ENCODE peak calls at places on chromosomes 12 and 14, in six cellular contexts. N is A549; X is heart right ventricle; H is CD4-positive, alpha-beta memory T cell; O is substantia nigra; S is pancreas. V is an unnamed sample.

GRCh38 chr12:47504775-47505446 is 200.9 kb downstream of the RPAP3 start:
- DNase-seq in X (no peak), H (no peak), O (no peak), S (no peak), N (no peak), V (no peak)

GRCh38 chr12:114430306-114430705 is 24.4 kb upstream of the TBX5 start:
- DNase-seq in X (no peak), S (no peak), N (no peak), H (no peak), O (no peak), V (no peak)

GRCh38 chr12:70258605-70259403 is 15.6 kb downstream of the CNOT2 start:
- DNase-seq in N (no peak), O (no peak), S (no peak), X (no peak), H (no peak), V (no peak)

GRCh38 chr12:48040294-48040820 is 36.1 kb upstream of the COL2A1 start:
- DNase-seq in N (no peak), X (no peak), H (no peak), O (no peak), S (no peak), V (no peak)

GRCh38 chr12:57381693-57382220 is 49.1 kb downstream of the R3HDM2 start:
- DNase-seq in H (no peak), N (no peak), X (no peak), O (no peak), S (no peak), V (no peak)

GRCh38 chr14:47744155-47744554 is 68.8 kb upstream of the MDGA2 start:
- DNase-seq in X (no peak), O (no peak), S (no peak), N (no peak), H (no peak), V (no peak)

GRCh38 chr14:29475641-29476040 is 452.0 kb downstream of the PRKD1 start:
- DNase-seq in N (no peak), O (no peak), H (no peak), S (no peak), X (no peak), V (no peak)

GRCh38 chr12:74454109-74454508 is 83.5 kb upstream of the ATXN7L3B start:
- DNase-seq in O (no peak), X (no peak), N (no peak), H (no peak), S (no peak), V (no peak)

GRCh38 chr12:112482734-112483133 is 64.0 kb downstream of the PTPN11 start:
- DNase-seq in X (no peak), S (no peak), O (peak), N (no peak), H (no peak), V (no peak)

GRCh38 chr12:30696486-30696885 is 817 bp upstream of the IPO8 start:
- DNase-seq in N (no peak), H (peak), S (no peak), O (no peak), X (no peak), V (no peak)

GRCh38 chr12:32437095-32437515 is 37.7 kb downstream of the FGD4 start:
- DNase-seq in O (no peak), X (no peak), H (no peak), S (no peak), N (peak), V (no peak)

GRCh38 chr12:114697246-114697716 is 13.3 kb upstream of the TBX3 start:
- DNase-seq in N (no peak), H (no peak), O (no peak), S (no peak), X (no peak), V (no peak)

GRCh38 chr14:85619866-85620265 is 89.9 kb downstream of the FLRT2 start:
- DNase-seq in O (no peak), X (no peak), H (no peak), N (no peak), S (no peak), V (no peak)

GRCh38 chr14:56580317-56580711 is 716 bp downstream of the TMEM260 start:
- DNase-seq in N (no peak), X (no peak), S (no peak), O (no peak), H (no peak), V (no peak)

GRCh38 chr14:72615511-72616121 is 278.3 kb downstream of the DPF3 start:
- DNase-seq in O (no peak), S (no peak), N (no peak), H (no peak), X (no peak), V (no peak)

GRCh38 chr14:105851716-105852377 is 325.5 kb downstream of the TMEM121 start:
- DNase-seq in S (no peak), N (no peak), O (no peak), H (no peak), X (no peak), V (no peak)

GRCh38 chr12:2445968-2446367 is 348.8 kb upstream of the FKBP4 start:
- DNase-seq in X (no peak), O (no peak), S (no peak), H (no peak), N (no peak), V (no peak)

GRCh38 chr12:29316772-29317171 is 64.2 kb downstream of the ERGIC2 start:
- DNase-seq in N (no peak), X (peak), H (no peak), O (no peak), S (no peak), V (no peak)

GRCh38 chr14:61193471-61193870 is 87.7 kb downstream of the TMEM30B start:
- DNase-seq in N (no peak), S (no peak), X (no peak), O (no peak), H (no peak), V (no peak)

GRCh38 chr12:119406322-119406721 is 71.8 kb downstream of the CCDC60 start:
- DNase-seq in N (no peak), O (no peak), H (no peak), S (no peak), X (no peak), V (no peak)

DNA sequence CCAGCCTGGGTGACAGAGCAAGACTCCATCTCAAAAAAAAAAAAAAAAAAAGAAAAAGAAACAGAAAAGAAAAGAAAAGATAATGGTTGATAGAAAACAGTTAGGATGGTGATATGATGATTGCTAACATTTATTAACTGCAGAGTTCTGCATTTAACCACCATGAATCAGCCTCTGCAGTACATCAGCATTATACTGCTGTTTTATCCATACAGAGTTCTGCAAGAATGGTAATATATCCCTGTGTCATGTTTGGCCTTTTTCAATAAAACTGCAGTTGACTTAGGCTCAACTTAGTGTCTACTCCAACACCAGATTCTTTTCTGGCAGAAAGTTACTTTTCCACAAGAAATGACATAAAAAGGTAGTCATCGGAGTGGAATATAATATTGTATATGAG is 62.6 kb downstream of the DUSP6 start:
- DNase-seq in N (no peak), H (no peak), S (no peak), O (no peak), X (no peak), V (no peak)
- H3K27ac ChIP-seq in N (no peak), H (no peak), S (no peak), O (no peak), X (no peak), V (no peak)

GRCh38 chr14:83129503-83129902 is 1595.8 kb upstream of the SEL1L start:
- DNase-seq in S (no peak), N (no peak), H (no peak), O (no peak), X (no peak), V (no peak)
- H3K27ac ChIP-seq in S (no peak), N (no peak), H (no peak), O (no peak), X (no peak), V (no peak)

DNA sequence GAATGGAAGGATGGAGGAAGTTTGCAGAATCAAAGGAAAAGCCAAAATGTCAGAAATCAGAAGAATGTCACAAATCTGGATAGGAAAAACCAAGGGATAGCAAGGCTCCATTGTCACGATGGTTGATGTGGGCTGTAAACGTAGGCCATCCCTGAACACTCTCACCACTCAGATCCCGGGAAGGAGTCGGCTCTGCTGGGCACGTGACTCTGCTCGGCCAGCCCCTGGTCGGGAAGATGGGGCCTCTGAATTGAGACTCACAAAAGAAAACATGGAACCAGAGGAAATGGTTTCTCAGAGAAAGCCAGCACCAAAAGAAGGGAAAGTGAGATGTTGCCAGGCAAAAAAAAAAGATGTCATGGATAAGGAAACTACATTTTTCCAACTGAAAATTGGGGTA is 26.2 kb downstream of the TCP11L2 start:
- DNase-seq in O (no peak), S (no peak), N (no peak), X (no peak), H (no peak), V (no peak)
- H3K27ac ChIP-seq in O (no peak), S (no peak), N (no peak), X (peak), H (no peak), V (no peak)

DNA sequence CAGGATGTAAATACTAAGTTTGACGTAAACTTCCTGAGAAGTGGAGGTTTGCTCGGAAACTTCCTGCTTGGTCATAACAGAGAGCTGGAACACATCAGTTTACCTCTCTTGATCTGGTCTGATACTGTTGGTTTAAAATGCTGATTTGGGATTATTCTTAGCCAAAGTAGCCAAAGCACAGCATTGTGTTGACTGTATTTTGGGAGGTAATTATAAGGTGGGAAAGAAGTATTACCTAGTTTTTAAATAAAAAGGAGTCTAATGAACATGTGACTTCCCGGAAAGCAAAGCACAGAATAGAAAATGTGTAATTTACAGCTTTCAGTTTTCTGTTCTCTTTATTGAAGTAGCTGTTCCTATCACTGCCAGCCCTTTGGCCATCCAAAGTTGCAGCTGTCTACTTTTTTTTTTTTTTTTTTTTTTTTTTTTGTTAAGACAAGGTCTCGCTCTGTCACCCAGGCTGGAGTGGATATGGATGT is 52.2 kb upstream of the SRP54 start:
- DNase-seq in N (no peak), S (no peak), H (peak), X (no peak), O (no peak), V (no peak)
- H3K27ac ChIP-seq in N (no peak), S (no peak), H (peak), X (peak), O (no peak), V (no peak)

GRCh38 chr12:51482808-51483532 is 58.3 kb downstream of the SLC4A8 start:
- DNase-seq in O (no peak), N (no peak), H (peak), S (no peak), X (no peak), V (no peak)

GRCh38 chr12:51475543-51475942 is 50.9 kb downstream of the SLC4A8 start:
- DNase-seq in H (no peak), N (no peak), S (no peak), X (no peak), O (no peak), V (no peak)

GRCh38 chr12:51484119-51484518 is 59.5 kb downstream of the SLC4A8 start:
- DNase-seq in N (no peak), H (no peak), S (no peak), O (no peak), X (no peak), V (no peak)

GRCh38 chr12:51480978-51481377 is 56.3 kb downstream of the SLC4A8 start:
- DNase-seq in H (no peak), X (no peak), N (no peak), O (no peak), S (no peak), V (no peak)
- H3K27ac ChIP-seq in H (no peak), X (no peak), N (no peak), O (no peak), S (no peak), V (no peak)

DNA sequence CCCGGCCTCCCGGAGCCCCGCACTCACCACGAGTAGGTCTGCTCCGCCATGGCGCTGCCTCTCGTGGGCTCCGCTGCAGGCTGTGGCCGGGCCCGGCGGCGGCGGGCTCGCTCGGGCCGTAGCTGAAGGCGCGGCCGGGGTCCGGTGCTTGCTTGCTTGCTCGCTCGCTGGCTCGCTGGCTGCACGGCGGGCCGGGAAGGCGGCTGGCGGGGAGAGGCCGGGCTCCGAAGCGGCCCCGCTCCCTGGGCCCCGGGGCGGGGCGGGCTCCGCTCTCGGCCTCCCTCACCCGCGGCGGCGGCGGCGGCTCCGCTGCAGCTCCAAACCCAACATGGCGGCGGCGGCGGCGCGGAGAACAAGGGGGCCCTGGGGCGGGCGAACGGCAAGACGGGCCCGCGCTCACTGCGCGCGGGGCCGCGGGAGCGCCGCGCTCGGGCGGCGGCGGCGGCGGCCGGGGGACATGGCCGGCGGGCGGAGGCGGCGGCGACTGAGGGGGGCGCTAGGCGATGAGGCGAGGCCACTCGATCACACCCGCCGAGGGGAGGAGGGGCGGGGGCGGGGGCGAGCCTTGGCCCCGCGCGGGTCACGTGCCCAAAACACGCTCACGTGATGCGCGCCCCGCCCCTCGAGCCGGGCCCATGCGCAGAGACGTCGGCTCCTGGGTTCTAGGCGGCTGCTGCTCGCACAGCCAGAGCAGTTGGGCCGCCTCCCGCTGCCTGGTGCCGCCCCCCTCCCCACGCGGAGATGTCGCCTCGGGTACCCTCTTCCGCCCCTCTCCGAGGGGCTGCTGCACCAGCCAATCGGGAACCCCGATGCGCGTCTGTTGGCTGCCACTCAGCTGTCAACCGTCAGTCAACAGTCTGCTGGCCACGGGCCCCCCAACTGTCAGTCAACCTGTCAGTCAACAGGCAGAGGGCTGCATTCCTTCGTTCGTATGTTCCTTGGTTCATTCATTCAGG is at the start of gene SPPL3:
- DNase-seq in H (peak), O (peak), S (peak), N (peak), X (peak), V (peak)
- H3K27ac ChIP-seq in H (peak), O (peak), S (peak), N (peak), X (peak), V (peak)

DNA sequence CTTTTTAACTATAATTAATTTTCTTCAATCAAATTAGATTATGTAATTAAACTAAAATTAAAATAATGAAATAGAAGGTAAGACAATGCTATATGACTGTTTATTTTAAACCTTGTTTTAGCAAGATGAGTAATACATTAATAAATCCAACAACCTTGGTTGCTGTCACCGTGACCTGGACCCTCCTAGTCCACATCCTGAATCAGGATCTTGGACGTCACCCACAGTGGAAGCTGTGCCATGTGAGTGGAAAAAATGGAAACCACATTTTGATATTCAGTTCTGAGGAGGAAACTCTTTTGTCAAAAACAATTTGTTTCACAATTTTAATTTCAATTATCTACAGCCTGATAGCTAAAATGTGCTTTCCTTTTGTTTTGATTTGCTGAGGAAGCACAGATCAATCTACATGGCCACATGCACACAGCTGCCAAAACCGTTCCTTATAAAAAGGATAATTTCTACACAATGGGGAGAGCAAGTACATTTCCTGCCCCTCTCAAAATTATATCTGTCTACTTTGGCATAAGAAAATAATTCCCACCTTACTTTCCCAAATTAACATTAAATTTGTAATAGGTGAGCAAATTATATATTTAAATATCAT is 255.5 kb downstream of the RASSF9 start:
- DNase-seq in S (no peak), O (no peak), N (no peak), H (no peak), X (no peak), V (no peak)
- H3K27ac ChIP-seq in S (no peak), O (no peak), N (no peak), H (no peak), X (peak), V (no peak)

DNA sequence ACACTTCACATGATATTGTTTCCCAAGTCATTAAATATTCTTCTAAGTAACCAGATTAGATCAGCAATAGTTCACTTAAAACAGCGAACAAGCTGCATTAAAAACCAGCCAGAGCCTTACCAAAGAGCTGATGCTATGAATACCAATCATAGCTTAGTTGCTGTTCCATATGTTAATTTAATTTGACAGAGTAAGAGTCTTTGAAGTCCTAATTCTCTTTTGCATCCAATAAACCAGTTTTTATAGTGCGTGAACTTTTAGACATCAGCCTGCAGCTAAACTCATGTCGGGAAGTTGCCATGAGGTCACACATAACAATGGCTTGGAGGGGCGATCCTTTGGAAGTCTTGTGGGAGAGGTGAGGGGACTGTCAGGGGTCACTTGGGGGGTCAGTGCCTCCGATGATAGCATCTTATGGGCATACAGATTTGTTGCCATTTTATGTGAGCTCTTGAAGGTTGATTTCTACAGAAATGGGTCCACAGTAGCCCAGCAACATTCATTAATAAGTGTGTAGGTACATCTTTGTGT is 81.7 kb downstream of the HMGA2 start:
- DNase-seq in H (no peak), X (no peak), N (no peak), O (no peak), S (no peak), V (no peak)
- H3K27ac ChIP-seq in H (no peak), X (no peak), N (no peak), O (no peak), S (no peak), V (no peak)

GRCh38 chr14:68762944-68763831 is 29.7 kb downstream of the ZFP36L1 start:
- DNase-seq in O (no peak), S (peak), X (peak), H (no peak), N (no peak), V (no peak)
- H3K27ac ChIP-seq in O (no peak), S (peak), X (peak), H (no peak), N (peak), V (peak)

GRCh38 chr14:102913341-102914211 is 8.9 kb upstream of the AMN start:
- DNase-seq in N (no peak), X (no peak), O (no peak), H (no peak), S (no peak), V (no peak)

GRCh38 chr14:102916347-102917055 is 6.0 kb upstream of the AMN start:
- DNase-seq in H (no peak), N (no peak), S (peak), O (no peak), X (no peak), V (no peak)

GRCh38 chr14:102917056-102917385 is 5.4 kb upstream of the AMN start:
- DNase-seq in O (no peak), N (no peak), S (peak), H (no peak), X (no peak), V (no peak)

GRCh38 chr14:102915292-102916110 is 7.0 kb upstream of the AMN start:
- DNase-seq in N (no peak), X (no peak), H (no peak), O (no peak), S (no peak), V (no peak)

DNA sequence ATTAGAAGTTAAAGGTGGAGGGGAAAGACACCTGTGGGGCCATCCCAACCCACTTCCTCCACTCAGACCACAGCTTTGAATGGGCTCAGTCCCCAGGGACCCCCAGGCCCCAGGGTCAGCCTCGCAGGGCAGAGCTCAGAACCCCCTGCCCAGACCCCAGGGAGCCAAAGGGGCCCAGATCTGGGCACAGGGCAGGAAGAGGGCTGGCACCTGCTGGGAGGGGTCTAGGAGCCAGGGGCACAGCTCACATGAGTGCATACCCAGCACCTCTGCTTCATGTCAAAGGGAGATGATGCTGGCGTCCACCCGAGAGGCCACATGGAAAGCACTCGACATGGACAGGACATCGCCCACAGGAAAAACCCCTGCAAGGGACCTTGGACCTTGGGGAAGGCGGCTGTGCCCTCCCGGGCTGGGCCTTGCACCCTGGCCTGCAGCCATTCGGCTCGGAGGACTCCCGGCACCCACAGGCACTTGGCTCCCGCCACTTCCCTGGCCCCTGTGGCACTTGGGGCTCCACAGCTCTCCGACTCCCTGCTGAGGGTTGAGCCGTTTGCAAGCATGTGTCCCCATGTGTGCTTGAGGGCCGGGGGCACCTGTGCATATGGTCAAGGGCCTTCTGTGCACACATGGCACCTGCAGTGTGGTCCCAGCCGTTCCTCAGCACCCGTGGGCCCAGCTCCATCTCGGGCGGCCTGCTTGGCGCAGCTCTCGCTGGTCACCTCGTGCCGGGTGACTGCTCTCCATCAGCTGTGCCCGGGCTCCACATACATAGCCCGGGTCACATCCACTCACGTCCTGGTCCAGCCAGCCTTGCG is 7.8 kb upstream of the AMN start:
- DNase-seq in O (no peak), S (no peak), N (no peak), H (no peak), X (no peak), V (no peak)
- H3K27ac ChIP-seq in O (no peak), S (no peak), N (no peak), H (no peak), X (no peak), V (no peak)